ENCODE peak calls at places on chromosomes 2 and 18, in ten cellular contexts. One of them, this sample, is unnamed. For H3K27me3, the result is how much of the 10 kb centered on the place peaks cover.

GRCh38 chr2:15429032-15429431 is 132.1 kb downstream of the NBAS start:
- DNase-seq in psoas muscle: no peak
- DNase-seq in Caco-2: no peak
- DNase-seq in CD8-positive, alpha-beta T cell: no peak
- DNase-seq in HepG2: no peak
- DNase-seq in ovary: no peak
- DNase-seq in fibroblast of lung: no peak
- DNase-seq in AG04450: no peak
- DNase-seq in uterus: no peak
- DNase-seq in DND-41: no peak
- DNase-seq in this sample: no peak

GRCh38 chr2:231621051-231621879 is 28.6 kb downstream of the TEX44 start:
- DNase-seq in psoas muscle: peak
- DNase-seq in Caco-2: peak
- DNase-seq in CD8-positive, alpha-beta T cell: no peak
- DNase-seq in HepG2: no peak
- DNase-seq in ovary: peak
- DNase-seq in fibroblast of lung: no peak
- DNase-seq in AG04450: no peak
- DNase-seq in uterus: peak
- DNase-seq in DND-41: no peak
- DNase-seq in this sample: no peak

GRCh38 chr2:179913809-179914208 is 52.4 kb upstream of the ZNF385B start:
- DNase-seq in psoas muscle: no peak
- DNase-seq in Caco-2: no peak
- DNase-seq in CD8-positive, alpha-beta T cell: no peak
- DNase-seq in HepG2: no peak
- DNase-seq in ovary: no peak
- DNase-seq in fibroblast of lung: no peak
- DNase-seq in AG04450: no peak
- DNase-seq in uterus: no peak
- DNase-seq in DND-41: no peak
- DNase-seq in this sample: no peak

GRCh38 chr2:130393318-130393910 is 37.6 kb downstream of the PTPN18 start:
- DNase-seq in psoas muscle: no peak
- DNase-seq in Caco-2: peak
- DNase-seq in CD8-positive, alpha-beta T cell: no peak
- DNase-seq in HepG2: no peak
- DNase-seq in ovary: no peak
- DNase-seq in fibroblast of lung: no peak
- DNase-seq in AG04450: no peak
- DNase-seq in uterus: no peak
- DNase-seq in DND-41: no peak
- DNase-seq in this sample: no peak

GRCh38 chr18:51039138-51040112 is 9.4 kb downstream of the SMAD4 start:
- DNase-seq in psoas muscle: no peak
- DNase-seq in Caco-2: no peak
- DNase-seq in CD8-positive, alpha-beta T cell: no peak
- DNase-seq in HepG2: no peak
- DNase-seq in ovary: no peak
- DNase-seq in fibroblast of lung: peak
- DNase-seq in AG04450: no peak
- DNase-seq in uterus: no peak
- DNase-seq in DND-41: no peak
- DNase-seq in this sample: no peak

GRCh38 chr2:217680376-217680775 is 322.4 kb downstream of the TNS1 start:
- DNase-seq in psoas muscle: no peak
- DNase-seq in Caco-2: no peak
- DNase-seq in CD8-positive, alpha-beta T cell: no peak
- DNase-seq in HepG2: no peak
- DNase-seq in ovary: no peak
- DNase-seq in fibroblast of lung: no peak
- DNase-seq in AG04450: no peak
- DNase-seq in uterus: no peak
- DNase-seq in DND-41: no peak
- DNase-seq in this sample: no peak

GRCh38 chr2:154826827-154827226 is 128.3 kb downstream of the KCNJ3 start:
- DNase-seq in psoas muscle: no peak
- DNase-seq in Caco-2: no peak
- DNase-seq in CD8-positive, alpha-beta T cell: no peak
- DNase-seq in HepG2: no peak
- DNase-seq in ovary: no peak
- DNase-seq in fibroblast of lung: no peak
- DNase-seq in AG04450: no peak
- DNase-seq in uterus: no peak
- DNase-seq in DND-41: no peak
- DNase-seq in this sample: no peak

GRCh38 chr2:146220957-146221356 is 1623.9 kb upstream of the ACVR2A start:
- DNase-seq in psoas muscle: no peak
- DNase-seq in Caco-2: no peak
- DNase-seq in CD8-positive, alpha-beta T cell: no peak
- DNase-seq in HepG2: no peak
- DNase-seq in ovary: no peak
- DNase-seq in fibroblast of lung: no peak
- DNase-seq in AG04450: no peak
- DNase-seq in uterus: no peak
- DNase-seq in DND-41: no peak
- DNase-seq in this sample: no peak

GRCh38 chr18:56036673-56037072 is 448.7 kb upstream of the TCF4 start:
- DNase-seq in psoas muscle: no peak
- DNase-seq in Caco-2: no peak
- DNase-seq in CD8-positive, alpha-beta T cell: no peak
- DNase-seq in HepG2: no peak
- DNase-seq in ovary: no peak
- DNase-seq in fibroblast of lung: peak
- DNase-seq in AG04450: peak
- DNase-seq in uterus: no peak
- DNase-seq in DND-41: no peak
- DNase-seq in this sample: no peak

GRCh38 chr2:27091746-27092695 is 5.4 kb downstream of the KHK start:
- DNase-seq in psoas muscle: peak
- DNase-seq in Caco-2: no peak
- DNase-seq in CD8-positive, alpha-beta T cell: no peak
- DNase-seq in HepG2: no peak
- DNase-seq in ovary: peak
- DNase-seq in fibroblast of lung: no peak
- DNase-seq in AG04450: no peak
- DNase-seq in uterus: no peak
- DNase-seq in DND-41: no peak
- DNase-seq in this sample: no peak

GRCh38 chr2:10584843-10585475 is 104.8 kb downstream of the NOL10 start:
- DNase-seq in psoas muscle: no peak
- DNase-seq in Caco-2: peak
- DNase-seq in CD8-positive, alpha-beta T cell: no peak
- DNase-seq in HepG2: peak
- DNase-seq in ovary: no peak
- DNase-seq in fibroblast of lung: peak
- DNase-seq in AG04450: peak
- DNase-seq in uterus: no peak
- DNase-seq in DND-41: no peak
- DNase-seq in this sample: peak
- H3K4me3 ChIP-seq in psoas muscle: no peak
- H3K4me3 ChIP-seq in Caco-2: no peak
- H3K4me3 ChIP-seq in CD8-positive, alpha-beta T cell: no peak
- H3K4me3 ChIP-seq in HepG2: no peak
- H3K4me3 ChIP-seq in ovary: no peak
- H3K4me3 ChIP-seq in fibroblast of lung: no peak
- H3K4me3 ChIP-seq in AG04450: no peak
- H3K4me3 ChIP-seq in uterus: no peak
- H3K4me3 ChIP-seq in DND-41: no peak
- H3K4me3 ChIP-seq in this sample: no peak

GRCh38 chr18:11077548-11078187 is 71.7 kb downstream of the PIEZO2 start:
- DNase-seq in psoas muscle: no peak
- DNase-seq in Caco-2: no peak
- DNase-seq in CD8-positive, alpha-beta T cell: no peak
- DNase-seq in HepG2: no peak
- DNase-seq in ovary: no peak
- DNase-seq in fibroblast of lung: no peak
- DNase-seq in AG04450: no peak
- DNase-seq in uterus: no peak
- DNase-seq in DND-41: no peak
- DNase-seq in this sample: no peak
- H3K27me3 ChIP-seq in psoas muscle: under half
- H3K27me3 ChIP-seq in Caco-2: under half
- H3K27me3 ChIP-seq in CD8-positive, alpha-beta T cell: under half
- H3K27me3 ChIP-seq in HepG2: under half
- H3K27me3 ChIP-seq in ovary: under half
- H3K27me3 ChIP-seq in fibroblast of lung: under half
- H3K27me3 ChIP-seq in AG04450: under half
- H3K27me3 ChIP-seq in uterus: under half
- H3K27me3 ChIP-seq in DND-41: under half
- H3K27me3 ChIP-seq in this sample: under half

GRCh38 chr2:176088048-176088936 is 4.2 kb upstream of the HOXD13 start:
- DNase-seq in psoas muscle: peak
- DNase-seq in Caco-2: peak
- DNase-seq in CD8-positive, alpha-beta T cell: no peak
- DNase-seq in HepG2: peak
- DNase-seq in ovary: peak
- DNase-seq in fibroblast of lung: peak
- DNase-seq in AG04450: no peak
- DNase-seq in uterus: peak
- DNase-seq in DND-41: peak
- DNase-seq in this sample: no peak
- H3K4me3 ChIP-seq in psoas muscle: peak
- H3K4me3 ChIP-seq in Caco-2: peak
- H3K4me3 ChIP-seq in CD8-positive, alpha-beta T cell: no peak
- H3K4me3 ChIP-seq in HepG2: peak
- H3K4me3 ChIP-seq in ovary: no peak
- H3K4me3 ChIP-seq in fibroblast of lung: no peak
- H3K4me3 ChIP-seq in AG04450: peak
- H3K4me3 ChIP-seq in uterus: no peak
- H3K4me3 ChIP-seq in DND-41: no peak
- H3K4me3 ChIP-seq in this sample: peak

DNA sequence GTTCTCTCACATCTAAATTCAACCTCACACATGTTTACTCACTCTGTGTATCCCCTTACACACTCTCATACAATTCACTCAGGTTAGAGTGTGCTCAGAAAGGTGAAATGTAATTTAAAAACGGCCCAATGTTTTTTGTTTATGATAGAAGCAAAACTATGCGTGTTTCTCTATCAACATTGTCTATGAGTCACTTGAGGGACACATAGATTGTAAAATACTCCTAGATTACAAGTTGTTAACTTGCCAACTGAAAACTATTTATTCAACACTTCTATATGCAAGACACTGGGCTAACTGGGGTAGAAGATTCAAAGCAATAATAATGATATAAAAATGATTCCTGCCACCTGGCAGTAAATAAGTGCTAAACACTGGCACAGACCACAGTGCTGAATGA is 24.6 kb downstream of the CCDC195 start:
- DNase-seq in psoas muscle: no peak
- DNase-seq in Caco-2: no peak
- DNase-seq in CD8-positive, alpha-beta T cell: no peak
- DNase-seq in HepG2: no peak
- DNase-seq in ovary: no peak
- DNase-seq in fibroblast of lung: no peak
- DNase-seq in AG04450: no peak
- DNase-seq in uterus: no peak
- DNase-seq in DND-41: no peak
- DNase-seq in this sample: no peak
- H3K27me3 ChIP-seq in psoas muscle: under half
- H3K27me3 ChIP-seq in Caco-2: under half
- H3K27me3 ChIP-seq in CD8-positive, alpha-beta T cell: under half
- H3K27me3 ChIP-seq in HepG2: under half
- H3K27me3 ChIP-seq in ovary: under half
- H3K27me3 ChIP-seq in fibroblast of lung: under half
- H3K27me3 ChIP-seq in AG04450: under half
- H3K27me3 ChIP-seq in uterus: under half
- H3K27me3 ChIP-seq in DND-41: under half
- H3K27me3 ChIP-seq in this sample: under half

GRCh38 chr2:636649-637405 is 40.4 kb downstream of the TMEM18 start:
- DNase-seq in psoas muscle: peak
- DNase-seq in Caco-2: peak
- DNase-seq in CD8-positive, alpha-beta T cell: peak
- DNase-seq in HepG2: peak
- DNase-seq in ovary: peak
- DNase-seq in fibroblast of lung: peak
- DNase-seq in AG04450: peak
- DNase-seq in uterus: peak
- DNase-seq in DND-41: peak
- DNase-seq in this sample: no peak
- H3K4me3 ChIP-seq in psoas muscle: peak
- H3K4me3 ChIP-seq in Caco-2: no peak
- H3K4me3 ChIP-seq in CD8-positive, alpha-beta T cell: peak
- H3K4me3 ChIP-seq in HepG2: no peak
- H3K4me3 ChIP-seq in ovary: no peak
- H3K4me3 ChIP-seq in fibroblast of lung: no peak
- H3K4me3 ChIP-seq in AG04450: peak
- H3K4me3 ChIP-seq in uterus: no peak
- H3K4me3 ChIP-seq in DND-41: no peak
- H3K4me3 ChIP-seq in this sample: no peak

GRCh38 chr2:48427552-48427951 is 102.4 kb upstream of the STON1 start:
- DNase-seq in psoas muscle: no peak
- DNase-seq in Caco-2: no peak
- DNase-seq in CD8-positive, alpha-beta T cell: no peak
- DNase-seq in HepG2: no peak
- DNase-seq in ovary: no peak
- DNase-seq in fibroblast of lung: no peak
- DNase-seq in AG04450: no peak
- DNase-seq in uterus: no peak
- DNase-seq in DND-41: no peak
- DNase-seq in this sample: no peak

GRCh38 chr2:48424866-48425265 is 105.1 kb upstream of the STON1 start:
- DNase-seq in psoas muscle: no peak
- DNase-seq in Caco-2: no peak
- DNase-seq in CD8-positive, alpha-beta T cell: no peak
- DNase-seq in HepG2: no peak
- DNase-seq in ovary: no peak
- DNase-seq in fibroblast of lung: no peak
- DNase-seq in AG04450: no peak
- DNase-seq in uterus: no peak
- DNase-seq in DND-41: no peak
- DNase-seq in this sample: no peak

GRCh38 chr2:48425402-48425801 is 104.6 kb upstream of the STON1 start:
- DNase-seq in psoas muscle: no peak
- DNase-seq in Caco-2: no peak
- DNase-seq in CD8-positive, alpha-beta T cell: no peak
- DNase-seq in HepG2: no peak
- DNase-seq in ovary: no peak
- DNase-seq in fibroblast of lung: no peak
- DNase-seq in AG04450: no peak
- DNase-seq in uterus: no peak
- DNase-seq in DND-41: no peak
- DNase-seq in this sample: no peak

GRCh38 chr2:48423376-48423775 is 106.6 kb upstream of the STON1 start:
- DNase-seq in psoas muscle: no peak
- DNase-seq in Caco-2: no peak
- DNase-seq in CD8-positive, alpha-beta T cell: no peak
- DNase-seq in HepG2: no peak
- DNase-seq in ovary: no peak
- DNase-seq in fibroblast of lung: peak
- DNase-seq in AG04450: peak
- DNase-seq in uterus: no peak
- DNase-seq in DND-41: no peak
- DNase-seq in this sample: peak

DNA sequence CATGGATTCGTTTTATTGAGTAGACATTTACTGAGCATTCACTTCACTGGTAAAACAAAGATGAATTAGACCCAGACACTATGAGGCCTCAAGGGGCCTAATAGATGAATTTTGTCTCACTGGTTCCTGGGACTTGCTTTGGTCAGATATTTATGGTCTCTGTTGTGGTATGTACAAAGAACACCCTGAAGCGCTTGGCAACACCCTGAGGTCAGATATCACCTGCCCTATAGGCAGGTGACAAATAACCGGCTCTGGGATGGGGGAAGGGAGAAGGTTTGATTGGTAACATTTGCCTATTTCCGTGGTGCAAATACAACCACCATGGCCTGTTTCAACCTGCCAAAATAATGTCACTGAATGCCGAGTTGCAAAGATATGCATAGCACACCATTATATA is 105.6 kb upstream of the STON1 start:
- DNase-seq in psoas muscle: no peak
- DNase-seq in Caco-2: no peak
- DNase-seq in CD8-positive, alpha-beta T cell: no peak
- DNase-seq in HepG2: no peak
- DNase-seq in ovary: no peak
- DNase-seq in fibroblast of lung: no peak
- DNase-seq in AG04450: no peak
- DNase-seq in uterus: no peak
- DNase-seq in DND-41: no peak
- DNase-seq in this sample: no peak
- H3K27me3 ChIP-seq in psoas muscle: under half
- H3K27me3 ChIP-seq in Caco-2: under half
- H3K27me3 ChIP-seq in CD8-positive, alpha-beta T cell: under half
- H3K27me3 ChIP-seq in HepG2: under half
- H3K27me3 ChIP-seq in ovary: under half
- H3K27me3 ChIP-seq in fibroblast of lung: under half
- H3K27me3 ChIP-seq in AG04450: under half
- H3K27me3 ChIP-seq in uterus: under half
- H3K27me3 ChIP-seq in DND-41: under half
- H3K27me3 ChIP-seq in this sample: under half